ENCODE peak calls at places on chromosome 14, in five cellular contexts. X is CD8-positive, alpha-beta T cell; R is AG09309; T is AG04450; N is foreskin fibroblast. C is an unnamed sample.

GRCh38 chr14:106874365-106874764 is 1348.0 kb downstream of the TMEM121 start:
- DNase-seq in X (no peak), R (no peak), T (no peak), N (no peak), C (no peak)

GRCh38 chr14:20434701-20435453 is 1.1 kb downstream of the KLHL33 start:
- DNase-seq in X (no peak), R (no peak), T (no peak), N (no peak), C (no peak)

GRCh38 chr14:20614038-20614840 is 23.1 kb upstream of the RNASE12 start:
- DNase-seq in X (no peak), R (no peak), T (no peak), N (no peak), C (no peak)

GRCh38 chr14:37901978-37902377 is 305.7 kb upstream of the SSTR1 start:
- DNase-seq in X (no peak), R (peak; percentile 54), T (no peak), N (peak; percentile 81), C (peak; percentile 67)

GRCh38 chr14:77111021-77111420 is 13.0 kb downstream of the CIPC start:
- DNase-seq in X (no peak), R (no peak), T (no peak), N (no peak), C (no peak)

GRCh38 chr14:103243764-103244737 is 90.0 kb upstream of the EIF5 start:
- DNase-seq in X (no peak), R (no peak), T (no peak), N (no peak), C (no peak)

GRCh38 chr14:77204907-77205306 is 23.3 kb downstream of the TMEM63C start:
- DNase-seq in X (no peak), R (no peak), T (no peak), N (no peak), C (no peak)

GRCh38 chr14:30638926-30639325 is 16.8 kb downstream of the SCFD1 start:
- DNase-seq in X (no peak), R (no peak), T (no peak), N (no peak), C (no peak)

GRCh38 chr14:70422538-70422937 is 5.6 kb upstream of the SYNJ2BP start:
- DNase-seq in X (no peak), R (no peak), T (no peak), N (no peak), C (no peak)

GRCh38 chr14:23114669-23115491 is 4.2 kb downstream of the CEBPE start:
- DNase-seq in X (no peak), R (peak; percentile 96), T (peak; percentile 89), N (peak; percentile 98), C (peak; percentile 92)

GRCh38 chr14:33679461-33680225 is 271.2 kb downstream of the EGLN3 start:
- DNase-seq in X (no peak), R (no peak), T (no peak), N (peak; percentile 73), C (peak; percentile 62)

GRCh38 chr14:106738075-106738474 is 1211.7 kb downstream of the TMEM121 start:
- DNase-seq in X (peak; percentile 61), R (no peak), T (no peak), N (no peak), C (no peak)

GRCh38 chr14:58796636-58797429 is 159.1 kb downstream of the DACT1 start:
- DNase-seq in X (no peak), R (no peak), T (no peak), N (no peak), C (no peak)

GRCh38 chr14:23827100-23827892 is 126.3 kb upstream of the DHRS4 start:
- DNase-seq in X (no peak), R (no peak), T (no peak), N (no peak), C (no peak)

GRCh38 chr14:103155013-103155412 is 31.8 kb downstream of the TNFAIP2 start:
- DNase-seq in X (no peak), R (no peak), T (no peak), N (peak; percentile 69), C (no peak)

GRCh38 chr14:37170993-37171392 is 1.4 kb downstream of the SLC25A21 start:
- DNase-seq in X (no peak), R (no peak), T (no peak), N (no peak), C (no peak)

GRCh38 chr14:74548881-74549280 is 55.3 kb downstream of the ISCA2 start:
- DNase-seq in X (no peak), R (peak; percentile 78), T (no peak), N (peak; percentile 71), C (peak; percentile 40)

GRCh38 chr14:77663289-77663688 is 44.5 kb downstream of the ALKBH1 start:
- DNase-seq in X (no peak), R (no peak), T (no peak), N (peak; percentile 6), C (no peak)

GRCh38 chr14:60649815-60650381 is 621 bp upstream of the SIX1 start:
- DNase-seq in X (no peak), R (no peak), T (no peak), N (no peak), C (no peak)

GRCh38 chr14:62451221-62451620 is 594.0 kb downstream of the KCNH5 start:
- DNase-seq in X (no peak), R (no peak), T (no peak), N (no peak), C (no peak)

GRCh38 chr14:73725116-73726024 is 11.2 kb upstream of the PNMA1 start:
- DNase-seq in X (no peak), R (no peak), T (no peak), N (no peak), C (no peak)

GRCh38 chr14:64720190-64720589 is 16.0 kb downstream of the PLEKHG3 start:
- DNase-seq in X (no peak), R (peak; percentile 39), T (peak; percentile 15), N (peak; percentile 49), C (no peak)

GRCh38 chr14:85974602-85975001 is 444.7 kb downstream of the FLRT2 start:
- DNase-seq in X (no peak), R (no peak), T (no peak), N (no peak), C (no peak)

GRCh38 chr14:100611811-100612480 is 24.7 kb upstream of the BEGAIN start:
- DNase-seq in X (no peak), R (no peak), T (no peak), N (no peak), C (no peak)
- TF ChIP-seq CTCF in X (no peak), R (no peak), T (no peak), N (no peak), C (no peak)

GRCh38 chr14:99263564-99264330 is 8.2 kb downstream of the BCL11B start:
- DNase-seq in X (no peak), R (no peak), T (no peak), N (no peak), C (no peak)
- H3K4me3 ChIP-seq in X (peak overlapping the region; percentile 87), R (no peak overlapping the region), T (no peak overlapping the region), N (no peak overlapping the region), C (no peak overlapping the region)

GRCh38 chr14:105206873-105207272 is 25.8 kb upstream of the NUDT14 start:
- DNase-seq in X (no peak), R (no peak), T (no peak), N (no peak), C (no peak)

GRCh38 chr14:105207996-105208737 is 27.1 kb upstream of the NUDT14 start:
- DNase-seq in X (no peak), R (no peak), T (no peak), N (no peak), C (no peak)

GRCh38 chr14:105209091-105209490 is 28.0 kb upstream of the NUDT14 start:
- DNase-seq in X (no peak), R (no peak), T (no peak), N (no peak), C (no peak)

GRCh38 chr14:105208738-105209075 is 27.6 kb upstream of the NUDT14 start:
- DNase-seq in X (no peak), R (no peak), T (no peak), N (no peak), C (no peak)

DNA sequence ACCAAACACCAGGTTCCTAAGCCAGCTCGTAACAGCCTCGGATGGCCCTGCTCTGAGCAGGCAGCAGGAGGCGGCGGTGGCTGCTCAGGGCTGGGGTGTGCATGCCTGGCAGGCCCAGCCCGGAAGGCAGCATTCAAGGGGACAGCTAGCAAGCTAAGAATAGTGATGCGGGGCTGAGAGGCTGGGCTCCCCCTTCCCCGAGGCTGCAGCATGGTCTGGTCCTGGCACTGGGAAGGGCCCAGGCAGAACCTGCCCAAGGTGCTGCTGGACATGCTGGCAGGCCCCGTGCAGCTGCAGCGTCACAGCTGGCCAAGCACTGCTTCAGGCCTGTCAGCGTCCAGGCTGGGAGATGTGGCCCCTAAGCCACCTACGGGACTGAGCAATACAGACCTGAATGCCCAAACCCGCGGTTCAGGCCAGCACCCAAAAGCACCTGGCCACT is 26.4 kb upstream of the NUDT14 start:
- DNase-seq in X (no peak), R (no peak), T (no peak), N (no peak), C (no peak)
- TF ChIP-seq CTCF in X (no peak), R (no peak), T (no peak), N (no peak), C (peak; percentile 2)

GRCh38 chr14:56813143-56813551 is 2.9 kb upstream of the OTX2 start:
- DNase-seq in X (no peak), R (no peak), T (no peak), N (no peak), C (no peak)

GRCh38 chr14:56810341-56810740 is at the start of gene OTX2:
- DNase-seq in X (no peak), R (no peak), T (no peak), N (no peak), C (no peak)

GRCh38 chr14:56812364-56813103 is 2.3 kb upstream of the OTX2 start:
- DNase-seq in X (no peak), R (no peak), T (no peak), N (no peak), C (no peak)

GRCh38 chr14:56810850-56811595 is 744 bp upstream of the OTX2 start:
- DNase-seq in X (no peak), R (no peak), T (no peak), N (no peak), C (no peak)

DNA sequence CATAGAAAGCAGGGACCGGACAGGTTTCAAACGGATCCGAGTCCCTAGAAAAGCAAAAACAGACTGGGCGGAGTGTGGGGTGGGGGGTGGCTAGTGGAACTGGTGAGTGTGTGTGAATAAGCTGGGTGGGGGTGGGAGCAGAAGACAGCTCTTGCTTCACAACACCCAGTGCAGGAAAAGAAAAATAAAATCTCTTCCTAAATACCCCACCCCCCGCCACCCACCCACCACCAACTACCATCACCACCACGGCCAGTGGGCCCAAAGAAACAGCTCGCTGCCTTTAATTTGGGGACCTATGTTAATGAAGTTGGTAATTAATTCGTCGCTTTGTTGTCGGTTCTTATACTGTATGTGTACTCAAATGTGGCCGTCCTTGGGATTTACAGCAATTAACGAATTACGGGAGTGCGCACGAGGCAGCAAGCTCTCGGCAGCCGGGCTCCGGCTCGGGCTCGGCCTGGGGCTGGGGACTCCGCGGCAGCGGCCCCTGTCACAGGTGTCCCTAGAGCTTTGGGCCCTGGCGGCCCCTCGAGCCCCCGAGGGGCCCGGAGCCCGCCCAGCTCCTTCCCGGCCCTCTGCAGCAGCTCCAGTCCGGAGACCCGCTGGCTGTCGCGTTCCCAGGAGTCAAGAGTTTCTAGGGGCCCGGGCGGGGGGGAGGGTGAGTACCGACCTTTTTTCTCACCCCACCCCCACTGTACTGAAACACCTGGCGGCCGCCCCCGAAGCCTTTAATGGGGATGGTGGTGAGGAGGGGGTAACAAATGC is 1.5 kb upstream of the OTX2 start:
- DNase-seq in X (no peak), R (no peak), T (no peak), N (no peak), C (no peak)
- H3K4me3 ChIP-seq in X (no peak overlapping the region), R (no peak overlapping the region), T (no peak overlapping the region), N (no peak overlapping the region), C (no peak overlapping the region)

C was measured in BJ.